ENCODE peak calls at places on chromosomes 5 and 9, in six cellular contexts. One of them, this sample, is unnamed.

GRCh38 chr9:16368425-16369087 is 501.9 kb downstream of the BNC2 start:
- DNase-seq in sigmoid colon: no peak
- DNase-seq in cardiac muscle cell: no peak
- DNase-seq in fibroblast of the aortic adventitia: no peak
- DNase-seq in K562: no peak
- DNase-seq in kidney epithelial cell: no peak
- DNase-seq in this sample: no peak

GRCh38 chr9:107648153-107648716 is 158.7 kb upstream of the KLF4 start:
- DNase-seq in fibroblast of the aortic adventitia: peak; percentile 55
- DNase-seq in K562: no peak
- DNase-seq in sigmoid colon: no peak
- DNase-seq in kidney epithelial cell: no peak
- DNase-seq in cardiac muscle cell: no peak
- DNase-seq in this sample: no peak

GRCh38 chr5:154779105-154779504 is 23.9 kb downstream of the LARP1 start:
- DNase-seq in fibroblast of the aortic adventitia: peak; percentile 74
- DNase-seq in cardiac muscle cell: no peak
- DNase-seq in sigmoid colon: no peak
- DNase-seq in kidney epithelial cell: peak; percentile 79
- DNase-seq in K562: no peak
- DNase-seq in this sample: peak; percentile 49

GRCh38 chr9:132996526-132996925 is 18.0 kb downstream of the GFI1B start:
- DNase-seq in kidney epithelial cell: no peak
- DNase-seq in K562: peak; percentile 59
- DNase-seq in fibroblast of the aortic adventitia: no peak
- DNase-seq in cardiac muscle cell: no peak
- DNase-seq in sigmoid colon: no peak
- DNase-seq in this sample: no peak

GRCh38 chr5:124906339-124907097 is 160.1 kb upstream of the ZNF608 start:
- DNase-seq in fibroblast of the aortic adventitia: peak; percentile 94
- DNase-seq in cardiac muscle cell: peak; percentile 81
- DNase-seq in kidney epithelial cell: peak; percentile 31
- DNase-seq in K562: no peak
- DNase-seq in sigmoid colon: peak; percentile 87
- DNase-seq in this sample: peak; percentile 72

GRCh38 chr5:88144219-88145040 is 124.2 kb downstream of the TMEM161B start:
- DNase-seq in fibroblast of the aortic adventitia: no peak
- DNase-seq in K562: no peak
- DNase-seq in sigmoid colon: no peak
- DNase-seq in cardiac muscle cell: peak; percentile 12
- DNase-seq in kidney epithelial cell: no peak
- DNase-seq in this sample: no peak

GRCh38 chr9:110750272-110750671 is 81.7 kb downstream of the MUSK start:
- DNase-seq in sigmoid colon: peak; percentile 81
- DNase-seq in kidney epithelial cell: no peak
- DNase-seq in fibroblast of the aortic adventitia: peak; percentile 87
- DNase-seq in cardiac muscle cell: no peak
- DNase-seq in K562: no peak
- DNase-seq in this sample: no peak

GRCh38 chr9:123998278-123998925 is 13.2 kb upstream of the LHX2 start:
- DNase-seq in sigmoid colon: no peak
- DNase-seq in cardiac muscle cell: no peak
- DNase-seq in K562: no peak
- DNase-seq in fibroblast of the aortic adventitia: no peak
- DNase-seq in kidney epithelial cell: no peak
- DNase-seq in this sample: no peak

GRCh38 chr5:176360894-176361436 is 599 bp downstream of the KIAA1191 start:
- DNase-seq in fibroblast of the aortic adventitia: peak; percentile 22
- DNase-seq in K562: no peak
- DNase-seq in sigmoid colon: no peak
- DNase-seq in kidney epithelial cell: no peak
- DNase-seq in cardiac muscle cell: no peak
- DNase-seq in this sample: no peak

GRCh38 chr5:90529939-90530677 is 724 bp upstream of the LYSMD3 start:
- DNase-seq in sigmoid colon: peak; percentile 80
- DNase-seq in fibroblast of the aortic adventitia: peak; percentile 84
- DNase-seq in K562: peak; percentile 50
- DNase-seq in cardiac muscle cell: peak; percentile 80
- DNase-seq in kidney epithelial cell: no peak
- DNase-seq in this sample: peak; percentile 75

GRCh38 chr5:133246376-133247144 is 194.7 kb downstream of the HSPA4 start:
- DNase-seq in kidney epithelial cell: no peak
- DNase-seq in K562: peak; percentile 34
- DNase-seq in fibroblast of the aortic adventitia: peak; percentile 16
- DNase-seq in cardiac muscle cell: no peak
- DNase-seq in sigmoid colon: no peak
- DNase-seq in this sample: no peak
- H3K4me3 ChIP-seq in kidney epithelial cell: no peak overlapping the region
- H3K4me3 ChIP-seq in K562: no peak overlapping the region
- H3K4me3 ChIP-seq in fibroblast of the aortic adventitia: no peak overlapping the region
- H3K4me3 ChIP-seq in cardiac muscle cell: no peak overlapping the region
- H3K4me3 ChIP-seq in sigmoid colon: no peak overlapping the region
- H3K4me3 ChIP-seq in this sample: no peak overlapping the region

GRCh38 chr9:128420060-128420650 is 502 bp upstream of the CERCAM start:
- DNase-seq in kidney epithelial cell: no peak
- DNase-seq in sigmoid colon: peak; percentile 87
- DNase-seq in fibroblast of the aortic adventitia: peak; percentile 53
- DNase-seq in cardiac muscle cell: peak; percentile 86
- DNase-seq in K562: peak; percentile 92
- DNase-seq in this sample: no peak
- TF ChIP-seq CTCF in kidney epithelial cell: peak; percentile 40
- TF ChIP-seq CTCF in sigmoid colon: peak; percentile 64
- TF ChIP-seq CTCF in fibroblast of the aortic adventitia: peak; percentile 62
- TF ChIP-seq CTCF in cardiac muscle cell: peak; percentile 87
- TF ChIP-seq CTCF in K562: peak; percentile 85
- TF ChIP-seq CTCF in this sample: peak; percentile 87

DNA sequence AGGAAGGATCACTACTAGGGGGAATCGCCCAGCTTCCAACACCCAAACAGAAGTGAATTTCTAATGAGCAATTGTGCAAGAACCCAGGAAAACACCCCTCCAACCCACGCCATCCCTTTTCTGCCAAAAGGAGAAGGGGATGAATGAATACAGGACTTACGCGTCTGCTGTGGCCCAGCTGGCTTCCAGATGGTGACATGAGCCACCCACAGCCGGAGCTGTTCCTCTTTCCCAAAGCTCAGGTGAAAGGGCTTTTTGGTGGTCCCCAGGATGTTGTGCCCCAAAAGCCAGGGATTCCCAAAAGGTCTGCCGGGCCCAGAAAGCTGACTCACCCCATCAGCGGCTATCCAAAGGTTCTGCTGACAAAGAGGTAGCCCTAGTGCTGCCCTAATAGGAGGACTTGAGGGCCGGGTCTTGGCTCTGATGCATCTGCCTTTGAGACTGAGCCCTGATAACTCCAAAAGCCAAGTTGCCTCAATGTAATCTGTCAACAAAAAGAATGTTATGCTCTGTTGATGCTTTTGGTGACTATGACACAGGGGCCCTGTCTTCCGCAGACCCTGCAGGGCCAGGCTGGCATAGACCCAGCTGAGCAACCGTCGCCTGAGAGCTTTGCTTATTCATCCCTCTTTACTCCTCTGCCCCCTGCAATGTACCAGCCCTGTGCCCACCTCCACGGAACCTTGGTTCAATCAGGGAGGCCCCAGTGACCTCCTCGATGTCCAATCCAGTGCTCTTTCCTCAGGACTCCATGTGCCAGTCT is 14.5 kb downstream of the GSN start:
- DNase-seq in fibroblast of the aortic adventitia: peak; percentile 86
- DNase-seq in cardiac muscle cell: no peak
- DNase-seq in sigmoid colon: peak; percentile 93
- DNase-seq in K562: no peak
- DNase-seq in kidney epithelial cell: no peak
- DNase-seq in this sample: no peak
- H3K4me3 ChIP-seq in fibroblast of the aortic adventitia: no peak overlapping the region
- H3K4me3 ChIP-seq in cardiac muscle cell: no peak overlapping the region
- H3K4me3 ChIP-seq in sigmoid colon: no peak overlapping the region
- H3K4me3 ChIP-seq in K562: no peak overlapping the region
- H3K4me3 ChIP-seq in kidney epithelial cell: no peak overlapping the region
- H3K4me3 ChIP-seq in this sample: no peak overlapping the region

GRCh38 chr5:163978897-163979296 is 473.5 kb downstream of the MAT2B start:
- DNase-seq in fibroblast of the aortic adventitia: no peak
- DNase-seq in cardiac muscle cell: peak; percentile 12
- DNase-seq in sigmoid colon: no peak
- DNase-seq in K562: no peak
- DNase-seq in kidney epithelial cell: no peak
- DNase-seq in this sample: no peak
- TF ChIP-seq CTCF in fibroblast of the aortic adventitia: no peak
- TF ChIP-seq CTCF in cardiac muscle cell: no peak
- TF ChIP-seq CTCF in sigmoid colon: no peak
- TF ChIP-seq CTCF in K562: no peak
- TF ChIP-seq CTCF in kidney epithelial cell: no peak
- TF ChIP-seq CTCF in this sample: no peak